ENCODE peak calls at places on chromosome 19, in four cellular contexts. One of them, this sample, is unnamed.

GRCh38 chr19:35125270-35125717 is 9.6 kb downstream of the LGI4 start:
- DNase-seq in stimulated activated CD8-positive, alpha-beta memory T cell treated with anti-CD3 and anti-CD28 coated beads, Interleukin-4, amount 100 ng/mL, for 24 hours: no peak
- DNase-seq in BE2C: no peak
- DNase-seq in AG10803: no peak
- DNase-seq in this sample: no peak

GRCh38 chr19:10548746-10549276 is 5.1 kb downstream of the ATG4D start:
- DNase-seq in stimulated activated CD8-positive, alpha-beta memory T cell treated with anti-CD3 and anti-CD28 coated beads, Interleukin-4, amount 100 ng/mL, for 24 hours: no peak
- DNase-seq in BE2C: no peak
- DNase-seq in AG10803: no peak
- DNase-seq in this sample: no peak

GRCh38 chr19:55066107-55066709 is 3.3 kb upstream of the RDH13 start:
- DNase-seq in BE2C: no peak
- DNase-seq in stimulated activated CD8-positive, alpha-beta memory T cell treated with anti-CD3 and anti-CD28 coated beads, Interleukin-4, amount 100 ng/mL, for 24 hours: no peak
- DNase-seq in AG10803: no peak
- DNase-seq in this sample: peak

GRCh38 chr19:33143897-33144405 is 12.0 kb downstream of the WDR88 start:
- DNase-seq in AG10803: peak
- DNase-seq in BE2C: peak
- DNase-seq in stimulated activated CD8-positive, alpha-beta memory T cell treated with anti-CD3 and anti-CD28 coated beads, Interleukin-4, amount 100 ng/mL, for 24 hours: no peak
- DNase-seq in this sample: peak

GRCh38 chr19:54319049-54319448 is 6.1 kb upstream of the LILRA5 start:
- DNase-seq in BE2C: no peak
- DNase-seq in stimulated activated CD8-positive, alpha-beta memory T cell treated with anti-CD3 and anti-CD28 coated beads, Interleukin-4, amount 100 ng/mL, for 24 hours: no peak
- DNase-seq in AG10803: no peak
- DNase-seq in this sample: peak

GRCh38 chr19:17026041-17026658 is 460 bp downstream of the CPAMD8 start:
- DNase-seq in BE2C: no peak
- DNase-seq in AG10803: no peak
- DNase-seq in stimulated activated CD8-positive, alpha-beta memory T cell treated with anti-CD3 and anti-CD28 coated beads, Interleukin-4, amount 100 ng/mL, for 24 hours: no peak
- DNase-seq in this sample: peak

GRCh38 chr19:14363203-14364097 is 17.8 kb upstream of the ADGRE5 start:
- DNase-seq in stimulated activated CD8-positive, alpha-beta memory T cell treated with anti-CD3 and anti-CD28 coated beads, Interleukin-4, amount 100 ng/mL, for 24 hours: no peak
- DNase-seq in BE2C: peak
- DNase-seq in AG10803: peak
- DNase-seq in this sample: peak

GRCh38 chr19:38653028-38653571 is 5.7 kb downstream of the ACTN4 start:
- DNase-seq in AG10803: peak
- DNase-seq in stimulated activated CD8-positive, alpha-beta memory T cell treated with anti-CD3 and anti-CD28 coated beads, Interleukin-4, amount 100 ng/mL, for 24 hours: no peak
- DNase-seq in BE2C: no peak
- DNase-seq in this sample: peak

GRCh38 chr19:54729416-54730188 is 5.4 kb downstream of the KIR3DL3 start:
- DNase-seq in AG10803: no peak
- DNase-seq in BE2C: no peak
- DNase-seq in stimulated activated CD8-positive, alpha-beta memory T cell treated with anti-CD3 and anti-CD28 coated beads, Interleukin-4, amount 100 ng/mL, for 24 hours: no peak
- DNase-seq in this sample: no peak

GRCh38 chr19:4120531-4120930 is 3.4 kb downstream of the MAP2K2 start:
- DNase-seq in stimulated activated CD8-positive, alpha-beta memory T cell treated with anti-CD3 and anti-CD28 coated beads, Interleukin-4, amount 100 ng/mL, for 24 hours: no peak
- DNase-seq in BE2C: no peak
- DNase-seq in AG10803: peak
- DNase-seq in this sample: peak

GRCh38 chr19:23440791-23441190 is 45.5 kb upstream of the ZNF91 start:
- DNase-seq in stimulated activated CD8-positive, alpha-beta memory T cell treated with anti-CD3 and anti-CD28 coated beads, Interleukin-4, amount 100 ng/mL, for 24 hours: no peak
- DNase-seq in AG10803: no peak
- DNase-seq in BE2C: peak
- DNase-seq in this sample: no peak

GRCh38 chr19:33394723-33395560 is 21.4 kb downstream of the CEBPG start:
- DNase-seq in BE2C: peak
- DNase-seq in AG10803: peak
- DNase-seq in stimulated activated CD8-positive, alpha-beta memory T cell treated with anti-CD3 and anti-CD28 coated beads, Interleukin-4, amount 100 ng/mL, for 24 hours: no peak
- DNase-seq in this sample: peak

GRCh38 chr19:40721140-40721486 is 4.2 kb downstream of the ITPKC start:
- DNase-seq in stimulated activated CD8-positive, alpha-beta memory T cell treated with anti-CD3 and anti-CD28 coated beads, Interleukin-4, amount 100 ng/mL, for 24 hours: no peak
- DNase-seq in AG10803: no peak
- DNase-seq in BE2C: no peak
- DNase-seq in this sample: peak

GRCh38 chr19:16804176-16804575 is 25.0 kb upstream of the SIN3B start:
- DNase-seq in AG10803: no peak
- DNase-seq in stimulated activated CD8-positive, alpha-beta memory T cell treated with anti-CD3 and anti-CD28 coated beads, Interleukin-4, amount 100 ng/mL, for 24 hours: no peak
- DNase-seq in BE2C: no peak
- DNase-seq in this sample: no peak

GRCh38 chr19:2543463-2544442 is 67.8 kb downstream of the GADD45B start:
- DNase-seq in BE2C: peak
- DNase-seq in stimulated activated CD8-positive, alpha-beta memory T cell treated with anti-CD3 and anti-CD28 coated beads, Interleukin-4, amount 100 ng/mL, for 24 hours: peak
- DNase-seq in AG10803: peak
- DNase-seq in this sample: peak